ENCODE peak calls at places on chromosomes 4 and X, in four cellular contexts. M is tibial nerve, F is suprapubic skin, Z is stomach. D is an unnamed sample.

GRCh38 chr4:141193516-141193915 is 27.2 kb upstream of the ZNF330 start:
- DNase-seq in M (no peak), F (no peak), Z (no peak), D (no peak)

GRCh38 chrX:112536544-112536943 is 143.2 kb downstream of the LHFPL1 start:
- DNase-seq in M (no peak), F (no peak), Z (no peak), D (no peak)

GRCh38 chrX:25925956-25926355 is 212.2 kb upstream of the MAGEB18 start:
- DNase-seq in M (no peak), F (no peak), Z (no peak), D (no peak)

GRCh38 chr4:123892997-123893745 is 496.6 kb downstream of the SPRY1 start:
- DNase-seq in M (no peak), F (no peak), Z (no peak), D (no peak)

GRCh38 chr4:6873792-6874461 is 35.7 kb upstream of the TBC1D14 start:
- DNase-seq in M (peak), F (no peak), Z (peak), D (peak)

GRCh38 chrX:25130619-25131018 is 114.9 kb upstream of the ARX start:
- DNase-seq in M (no peak), F (no peak), Z (no peak), D (no peak)

GRCh38 chrX:86002076-86002896 is 45.1 kb downstream of the CHM start:
- DNase-seq in M (no peak), F (no peak), Z (peak), D (peak)

GRCh38 chr4:5186584-5187170 is 135.4 kb downstream of the STK32B start:
- DNase-seq in M (no peak), F (no peak), Z (no peak), D (no peak)

GRCh38 chr4:44038811-44039210 is 409.8 kb downstream of the KCTD8 start:
- DNase-seq in M (no peak), F (no peak), Z (no peak), D (no peak)

GRCh38 chrX:104750146-104750699 is 184.2 kb downstream of the IL1RAPL2 start:
- DNase-seq in M (no peak), F (no peak), Z (no peak), D (no peak)

GRCh38 chrX:107878106-107878505 is 52.4 kb downstream of the MID2 start:
- DNase-seq in M (no peak), F (no peak), Z (no peak), D (no peak)

GRCh38 chr4:172666711-172667368 is 501.8 kb upstream of the GALNT7 start:
- DNase-seq in M (no peak), F (no peak), Z (no peak), D (no peak)

GRCh38 chrX:11724122-11725017 is 33.7 kb upstream of the MSL3 start:
- DNase-seq in M (no peak), F (no peak), Z (no peak), D (peak)

GRCh38 chrX:65635371-65635770 is 32.1 kb upstream of the MSN start:
- DNase-seq in M (no peak), F (no peak), Z (no peak), D (no peak)

GRCh38 chr4:133062851-133063250 is 86.2 kb upstream of the PCDH10 start:
- DNase-seq in M (no peak), F (no peak), Z (no peak), D (no peak)

GRCh38 chrX:71859637-71860036 is 51.0 kb upstream of the NHSL2 start:
- DNase-seq in M (no peak), F (no peak), Z (no peak), D (no peak)

GRCh38 chr4:178316211-178316610 is 874.0 kb upstream of the AGA start:
- DNase-seq in M (no peak), F (no peak), Z (no peak), D (no peak)

GRCh38 chr4:26069218-26069617 is 155.2 kb downstream of the SMIM20 start:
- DNase-seq in M (no peak), F (no peak), Z (no peak), D (peak)

GRCh38 chrX:40581333-40581910 is 652 bp downstream of the ATP6AP2 start:
- DNase-seq in M (no peak), F (no peak), Z (no peak), D (peak)

GRCh38 chr4:20832821-20833220 is 132.6 kb downstream of the PACRGL start:
- DNase-seq in M (no peak), F (no peak), Z (no peak), D (no peak)

DNA sequence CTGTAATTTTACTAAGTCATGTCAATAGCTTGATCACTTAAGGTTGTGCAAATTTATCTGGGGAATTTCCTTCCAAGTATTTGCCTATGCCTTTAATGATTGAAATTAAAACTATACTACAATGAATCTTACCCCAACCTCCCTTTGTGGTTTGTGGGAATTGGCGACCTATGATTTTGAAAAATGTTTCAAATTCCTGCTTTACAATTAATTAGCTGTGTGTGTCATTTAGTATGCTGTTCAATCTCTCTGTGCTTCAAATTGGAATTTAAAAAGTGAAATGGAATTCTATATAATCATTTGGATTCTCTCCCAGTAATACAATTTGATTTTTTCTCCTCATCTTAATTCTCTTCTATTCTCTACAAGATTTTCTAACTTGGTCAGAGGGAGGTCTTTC is 2319.5 kb downstream of the ARAP2 start:
- DNase-seq in M (no peak), F (no peak), Z (no peak), D (no peak)
- H3K4me3 ChIP-seq in M (no peak), F (no peak), Z (no peak), D (no peak)

GRCh38 chr4:157980158-157980557 is 192.7 kb downstream of the GASK1B start:
- DNase-seq in M (no peak), F (no peak), Z (no peak), D (no peak)

GRCh38 chr4:157984285-157984911 is 188.4 kb downstream of the GASK1B start:
- DNase-seq in M (no peak), F (no peak), Z (no peak), D (no peak)

GRCh38 chr4:157977086-157977485 is 195.7 kb downstream of the GASK1B start:
- DNase-seq in M (no peak), F (no peak), Z (no peak), D (no peak)

GRCh38 chr4:157983300-157983699 is 189.5 kb downstream of the GASK1B start:
- DNase-seq in M (no peak), F (no peak), Z (no peak), D (no peak)

GRCh38 chr4:157978680-157979361 is 194.0 kb downstream of the GASK1B start:
- DNase-seq in M (peak), F (no peak), Z (peak), D (peak)
- TF ChIP-seq EP300 in M (no peak), F (no peak), Z (no peak), D (no peak)

GRCh38 chr4:56323386-56323785 is 63.9 kb downstream of the AASDH start:
- DNase-seq in M (no peak), F (no peak), Z (no peak), D (no peak)
- H3K4me3 ChIP-seq in M (no peak), F (no peak), Z (no peak), D (no peak)

GRCh38 chr4:58940167-58940566 is 1830.0 kb upstream of the IGFBP7 start:
- DNase-seq in M (no peak), F (no peak), Z (no peak), D (no peak)
- TF ChIP-seq EP300 in M (no peak), F (no peak), Z (no peak), D (no peak)

GRCh38 chr4:680931-681645 is 6.7 kb downstream of the MYL5 start:
- DNase-seq in M (no peak), F (peak), Z (peak), D (no peak)
- H3K4me3 ChIP-seq in M (peak), F (peak), Z (peak), D (peak)

DNA sequence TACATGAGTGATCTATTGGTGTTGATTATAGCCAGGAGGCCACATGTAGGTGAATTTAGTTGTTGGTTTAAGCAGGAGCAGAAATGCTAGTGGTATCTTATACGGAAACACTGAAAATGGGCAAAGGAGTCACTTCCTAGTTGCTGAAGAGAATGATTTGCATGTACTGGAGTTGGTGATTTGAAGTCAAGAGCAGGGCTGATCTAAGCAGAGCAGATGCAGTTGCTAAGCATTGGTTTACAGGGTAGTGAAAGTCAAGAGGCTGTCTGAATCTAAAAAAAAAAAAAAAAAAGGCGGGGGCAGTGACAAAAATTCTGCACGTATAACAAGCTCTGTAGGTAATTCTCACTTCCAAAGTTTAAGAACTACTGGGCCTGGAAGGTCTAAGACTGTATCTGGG is 90.4 kb upstream of the HPRT1 start:
- DNase-seq in M (no peak), F (no peak), Z (no peak), D (no peak)
- TF ChIP-seq EP300 in M (no peak), F (no peak), Z (no peak), D (no peak)

DNA sequence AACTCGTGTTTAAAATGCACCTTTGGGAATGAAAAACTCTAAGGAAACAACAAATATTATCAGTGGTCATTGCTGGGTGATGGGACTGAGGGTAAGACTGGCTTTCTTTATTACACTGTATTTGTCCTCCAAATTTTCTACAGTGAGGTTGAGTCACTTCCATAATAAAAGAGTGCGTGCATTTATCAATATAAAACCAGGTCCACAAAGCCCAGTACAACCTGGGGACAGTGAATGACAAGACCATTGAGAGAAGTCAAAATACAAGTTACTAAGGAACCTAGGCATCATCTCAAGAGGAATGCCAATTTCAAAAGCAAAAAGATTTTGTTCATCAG is 76.4 kb downstream of the MAGED4 start:
- DNase-seq in M (no peak), F (no peak), Z (no peak), D (no peak)
- H3K4me3 ChIP-seq in M (peak), F (peak), Z (peak), D (peak)

DNA sequence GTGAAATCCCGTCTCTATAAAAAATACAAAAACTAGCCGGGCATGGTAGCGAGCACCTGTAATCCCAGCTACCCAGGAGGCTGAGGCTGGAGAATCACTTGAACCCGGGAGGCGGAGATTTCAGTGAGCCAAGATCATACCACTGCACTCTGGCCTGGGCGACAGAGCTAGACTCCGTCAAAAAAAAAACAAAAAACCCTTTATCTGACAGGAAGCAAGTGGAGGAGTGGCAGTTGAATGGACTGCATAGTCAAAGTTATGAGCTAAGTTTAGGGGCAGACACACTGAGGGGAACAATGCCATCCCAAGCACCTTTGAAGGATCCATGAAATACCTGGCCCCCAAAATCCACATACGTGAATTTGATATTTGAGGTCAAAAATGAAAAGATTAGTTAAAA is 7.5 kb upstream of the HPGDS start:
- DNase-seq in M (no peak), F (no peak), Z (no peak), D (no peak)
- TF ChIP-seq EP300 in M (no peak), F (no peak), Z (no peak), D (no peak)

GRCh38 chrX:9195199-9195880 is 161.4 kb upstream of the FAM9B start:
- DNase-seq in M (no peak), F (no peak), Z (no peak), D (no peak)
- H3K4me3 ChIP-seq in M (no peak), F (no peak), Z (no peak), D (no peak)